ENCODE peak calls at places on chromosomes 1 and 21, in seven cellular contexts. D is activated CD8-positive, alpha-beta memory T cell treated with anti-CD3 and anti-CD28 coated beads, Interleukin-2, amount 10 ng/mL, durations not matched to agents 7 days and 5 days; V is dorsolateral prefrontal cortex; I is AG10803; O is C1 segment of cervical spinal cord; C is ovary; H is SJSA1. J is an unnamed sample.

GRCh38 chr1:153583976-153584375 is 18.3 kb upstream of the S100A2 start:
- DNase-seq in O (no peak), C (no peak), I (no peak), D (no peak), V (no peak), H (no peak), J (no peak)

GRCh38 chr1:26237230-26237966 is 3.4 kb downstream of the CEP85 start:
- DNase-seq in D (no peak), C (no peak), H (no peak), I (peak), V (no peak), O (no peak), J (no peak)

GRCh38 chr1:182217071-182217470 is 155.6 kb upstream of the ZNF648 start:
- DNase-seq in I (peak), C (no peak), H (no peak), D (no peak), V (no peak), O (no peak), J (no peak)

GRCh38 chr1:164912290-164912689 is 353.3 kb downstream of the PBX1 start:
- DNase-seq in V (no peak), D (no peak), O (no peak), C (no peak), H (no peak), I (no peak), J (no peak)

GRCh38 chr1:153525088-153525713 is 10.6 kb downstream of the S100A6 start:
- DNase-seq in C (peak), H (no peak), O (no peak), V (no peak), I (no peak), D (no peak), J (no peak)

GRCh38 chr1:118711356-118711755 is 276.8 kb downstream of the TBX15 start:
- DNase-seq in H (no peak), C (no peak), I (no peak), O (no peak), D (no peak), V (no peak), J (no peak)

GRCh38 chr21:46125846-46126301 is 28.0 kb downstream of the COL6A2 start:
- DNase-seq in H (peak), I (no peak), V (peak), O (no peak), C (no peak), D (peak), J (no peak)

GRCh38 chr1:227941509-227942020 is 6.2 kb downstream of the WNT9A start:
- DNase-seq in H (peak), D (peak), C (no peak), I (no peak), V (peak), O (no peak), J (no peak)

GRCh38 chr1:97841369-97841768 is 79.5 kb downstream of the DPYD start:
- DNase-seq in V (no peak), C (no peak), I (no peak), D (no peak), H (no peak), O (no peak), J (no peak)

GRCh38 chr1:56081151-56081550 is 498.2 kb downstream of the PLPP3 start:
- DNase-seq in V (no peak), I (peak), O (no peak), H (no peak), C (peak), D (no peak), J (no peak)

GRCh38 chr1:186175588-186175987 is 199.5 kb downstream of the TPR start:
- DNase-seq in H (no peak), D (no peak), I (peak), O (no peak), C (no peak), V (no peak), J (no peak)

GRCh38 chr1:116881879-116882520 is 27.7 kb upstream of the PTGFRN start:
- DNase-seq in H (no peak), O (no peak), I (peak), V (no peak), D (peak), C (peak), J (no peak)

GRCh38 chr1:20558180-20558579 is 5.8 kb downstream of the FAM43B start:
- DNase-seq in C (no peak), H (no peak), D (no peak), V (no peak), I (no peak), O (no peak), J (no peak)

GRCh38 chr1:194517567-194517966 is 1331.2 kb upstream of the B3GALT2 start:
- DNase-seq in V (no peak), H (no peak), C (no peak), O (no peak), D (no peak), I (no peak), J (no peak)

GRCh38 chr1:154574715-154575114 is 7.1 kb downstream of the CHRNB2 start:
- DNase-seq in C (no peak), I (peak), D (no peak), O (no peak), H (no peak), V (peak), J (no peak)

GRCh38 chr1:183385746-183386145 is 32.4 kb downstream of the NMNAT2 start:
- DNase-seq in V (no peak), O (no peak), I (no peak), D (no peak), C (no peak), H (no peak), J (no peak)

GRCh38 chr1:108610073-108610472 is 50.2 kb downstream of the EEIG2 start:
- DNase-seq in V (no peak), C (no peak), D (no peak), I (no peak), H (no peak), O (no peak), J (no peak)

GRCh38 chr1:40861227-40862003 is 748 bp downstream of the CITED4 start:
- DNase-seq in O (no peak), H (no peak), D (peak), I (peak), C (peak), V (peak), J (no peak)

GRCh38 chr21:32886339-32886738 is 114.8 kb upstream of the PAXBP1 start:
- DNase-seq in C (no peak), V (no peak), H (no peak), I (no peak), D (peak), O (no peak), J (no peak)

GRCh38 chr1:71650126-71650525 is 569.3 kb upstream of the ZRANB2 start:
- DNase-seq in D (no peak), H (no peak), V (no peak), I (peak), C (no peak), O (no peak), J (peak)

GRCh38 chr1:164637461-164638375 is 78.7 kb downstream of the PBX1 start:
- DNase-seq in D (no peak), C (no peak), H (no peak), V (peak), O (no peak), I (peak), J (no peak)

GRCh38 chr1:77583483-77583882 is 99.0 kb downstream of the ZZZ3 start:
- DNase-seq in C (no peak), I (no peak), O (no peak), V (no peak), H (no peak), D (no peak), J (no peak)

J was measured in HFF-Myc.